ENCODE peak calls at places on chromosomes 12 and 14, in ten cellular contexts. Y, L, H, K, U, I, W, P, D and B are unnamed samples.

GRCh38 chr14:56108057-56108456 is 10.2 kb upstream of the PELI2 start:
- DNase-seq in Y (no peak), L (no peak), H (no peak), K (no peak), U (no peak), I (no peak), W (no peak), P (no peak), D (no peak), B (no peak)

GRCh38 chr12:95470300-95470699 is 3.7 kb upstream of the METAP2 start:
- DNase-seq in Y (no peak), L (no peak), H (no peak), K (no peak), U (no peak), I (no peak), W (no peak), P (no peak), D (no peak), B (no peak)

GRCh38 chr14:82146846-82147245 is 613.2 kb upstream of the SEL1L start:
- DNase-seq in Y (no peak), L (no peak), H (no peak), K (no peak), U (no peak), I (no peak), W (no peak), P (no peak), D (no peak), B (no peak)

GRCh38 chr14:100593751-100594624 is 6.8 kb upstream of the BEGAIN start:
- DNase-seq in Y (no peak), L (no peak), H (no peak), K (no peak), U (no peak), I (no peak), W (no peak), P (no peak), D (no peak), B (no peak)

GRCh38 chr12:113747048-113747447 is 219.1 kb downstream of the RBM19 start:
- DNase-seq in Y (no peak), L (no peak), H (no peak), K (no peak), U (no peak), I (no peak), W (no peak), P (no peak), D (no peak), B (no peak)

GRCh38 chr12:121992059-121992879 is 29.4 kb upstream of the BCL7A start:
- DNase-seq in Y (no peak), L (peak), H (peak), K (peak), U (peak), I (peak), W (peak), P (no peak), D (peak), B (peak)

GRCh38 chr12:27252934-27253333 is 8.8 kb downstream of the STK38L start:
- DNase-seq in Y (no peak), L (no peak), H (no peak), K (no peak), U (no peak), I (no peak), W (no peak), P (no peak), D (no peak), B (no peak)

GRCh38 chr12:40063424-40063823 is 42.5 kb downstream of the SLC2A13 start:
- DNase-seq in Y (no peak), L (no peak), H (no peak), K (peak), U (no peak), I (no peak), W (no peak), P (no peak), D (peak), B (no peak)

GRCh38 chr12:53696285-53696654 is 20.4 kb upstream of the ATP5MC2 start:
- DNase-seq in Y (no peak), L (no peak), H (no peak), K (peak), U (no peak), I (no peak), W (no peak), P (peak), D (peak), B (peak)

GRCh38 chr12:3964404-3964803 is 91.2 kb upstream of the PARP11 start:
- DNase-seq in Y (no peak), L (peak), H (no peak), K (peak), U (no peak), I (no peak), W (peak), P (no peak), D (no peak), B (no peak)

GRCh38 chr12:106776897-106777296 is 2.4 kb downstream of the RIC8B start:
- DNase-seq in Y (no peak), L (no peak), H (no peak), K (no peak), U (no peak), I (no peak), W (no peak), P (no peak), D (no peak), B (no peak)

GRCh38 chr14:58547649-58548048 is 90.1 kb upstream of the DACT1 start:
- DNase-seq in Y (no peak), L (no peak), H (no peak), K (no peak), U (no peak), I (no peak), W (no peak), P (no peak), D (no peak), B (no peak)

GRCh38 chr14:75805646-75806045 is 144.6 kb downstream of the TTLL5 start:
- DNase-seq in Y (no peak), L (no peak), H (no peak), K (no peak), U (no peak), I (no peak), W (no peak), P (no peak), D (no peak), B (no peak)

GRCh38 chr14:96081767-96082400 is 42.7 kb downstream of the C14orf132 start:
- DNase-seq in Y (no peak), L (no peak), H (no peak), K (no peak), U (no peak), I (no peak), W (no peak), P (no peak), D (no peak), B (no peak)